ENCODE peak calls at places on chromosomes 11 and 22, in four cellular contexts. L, K, M and Q are unnamed samples.

GRCh38 chr11:13963949-13964770 is 1.6 kb downstream of the SPON1 start:
- DNase-seq in M (peak; percentile 62), K (peak; percentile 48), L (peak; percentile 34), Q (peak; percentile 89)

GRCh38 chr11:69312418-69313399 is 18.8 kb downstream of the MYEOV start:
- DNase-seq in M (no peak), K (no peak), L (no peak), Q (no peak)

GRCh38 chr11:128052912-128053641 is 534.3 kb downstream of the ETS1 start:
- DNase-seq in M (no peak), K (no peak), L (no peak), Q (no peak)

GRCh38 chr22:50118557-50119168 is 28.9 kb downstream of the MOV10L1 start:
- DNase-seq in L (no peak), K (no peak), M (peak; percentile 15), Q (no peak)

GRCh38 chr11:64074239-64074638 is 38.5 kb downstream of the FLRT1 start:
- DNase-seq in L (no peak), M (no peak), K (no peak), Q (no peak)

GRCh38 chr11:35364101-35364780 is 55.1 kb downstream of the SLC1A2 start:
- DNase-seq in M (peak; percentile 35), K (peak; percentile 71), L (no peak), Q (no peak)

GRCh38 chr11:128894685-128895084 is 3.5 kb downstream of the KCNJ5 start:
- DNase-seq in M (peak; percentile 42), L (no peak), K (peak; percentile 93), Q (peak; percentile 79)

GRCh38 chr11:70948855-70949551 is 303.4 kb downstream of the SHANK2 start:
- DNase-seq in K (peak; percentile 88), M (no peak), L (no peak), Q (no peak)

GRCh38 chr11:12724301-12725046 is 50.3 kb downstream of the TEAD1 start:
- DNase-seq in K (no peak), L (no peak), M (peak; percentile 91), Q (peak; percentile 24)

GRCh38 chr11:118791961-118792578 is 1.1 kb upstream of the DDX6 start:
- DNase-seq in K (peak; percentile 70), M (peak; percentile 45), L (peak; percentile 51), Q (no peak)

GRCh38 chr11:122642472-122642922 is 13.0 kb upstream of the UBASH3B start:
- DNase-seq in L (no peak), M (no peak), K (no peak), Q (no peak)

GRCh38 chr22:17751596-17751995 is 22.7 kb downstream of the BID start:
- DNase-seq in M (no peak), L (no peak), K (no peak), Q (no peak)

GRCh38 chr11:63841554-63841953 is 2.6 kb downstream of the MARK2 start:
- DNase-seq in M (no peak), K (no peak), L (no peak), Q (no peak)

GRCh38 chr22:43198936-43199335 is 12.0 kb upstream of the TTLL12 start:
- DNase-seq in L (no peak), K (no peak), M (no peak), Q (no peak)

GRCh38 chr11:47946682-47947575 is 33.4 kb upstream of the PTPRJ start:
- DNase-seq in M (peak; percentile 73), K (peak; percentile 69), L (no peak), Q (peak; percentile 91)

GRCh38 chr11:36162909-36163434 is 126.3 kb downstream of the COMMD9 start:
- DNase-seq in L (no peak), M (no peak), K (no peak), Q (no peak)

GRCh38 chr11:106461839-106462545 is 384.5 kb downstream of the AASDHPPT start:
- DNase-seq in K (no peak), M (no peak), L (no peak), Q (no peak)

GRCh38 chr11:13334068-13334785 is 56.6 kb downstream of the BMAL1 start:
- DNase-seq in L (no peak), K (no peak), M (no peak), Q (no peak)

GRCh38 chr11:120807414-120808150 is 216.3 kb upstream of the TBCEL start:
- DNase-seq in M (no peak), K (no peak), L (no peak), Q (no peak)

GRCh38 chr22:22684605-22685561 is 40.5 kb downstream of the GGTLC2 start:
- DNase-seq in L (peak; percentile 54), K (peak; percentile 68), M (peak; percentile 58), Q (no peak)

GRCh38 chr11:2472428-2473186 is 27.8 kb downstream of the KCNQ1 start:
- DNase-seq in L (no peak), K (no peak), M (no peak), Q (no peak)

GRCh38 chr11:68099474-68100405 is 21.4 kb downstream of the CHKA start:
- DNase-seq in L (peak; percentile 42), M (peak; percentile 59), K (peak; percentile 79), Q (no peak)

GRCh38 chr11:86041975-86042378 is 26.9 kb downstream of the PICALM start:
- DNase-seq in M (peak; percentile 66), L (peak; percentile 52), K (no peak), Q (peak; percentile 72)

GRCh38 chr22:21816787-21817496 is 50.5 kb downstream of the MAPK1 start:
- DNase-seq in K (no peak), M (no peak), L (peak; percentile 65), Q (peak; percentile 35)

GRCh38 chr22:49586244-49586748 is 241.4 kb downstream of the BRD1 start:
- DNase-seq in L (no peak), M (no peak), K (no peak), Q (no peak)

GRCh38 chr11:58654079-58654907 is 31.8 kb downstream of the CNTF start:
- DNase-seq in K (peak; percentile 86), L (peak; percentile 63), M (peak; percentile 81), Q (peak; percentile 75)

GRCh38 chr11:46918087-46918751 is at the start of gene LRP4:
- DNase-seq in M (peak; percentile 69), L (peak; percentile 90), K (peak; percentile 57), Q (peak; percentile 92)

GRCh38 chr11:33064033-33064825 is 24.9 kb downstream of the TCP11L1 start:
- DNase-seq in L (peak; percentile 8), K (no peak), M (no peak), Q (no peak)

GRCh38 chr22:45251828-45252227 is 11.1 kb upstream of the KIAA0930 start:
- DNase-seq in L (no peak), M (no peak), K (no peak), Q (no peak)
- TF ChIP-seq CTCF in L (no peak), M (no peak), K (no peak), Q (no peak)

DNA sequence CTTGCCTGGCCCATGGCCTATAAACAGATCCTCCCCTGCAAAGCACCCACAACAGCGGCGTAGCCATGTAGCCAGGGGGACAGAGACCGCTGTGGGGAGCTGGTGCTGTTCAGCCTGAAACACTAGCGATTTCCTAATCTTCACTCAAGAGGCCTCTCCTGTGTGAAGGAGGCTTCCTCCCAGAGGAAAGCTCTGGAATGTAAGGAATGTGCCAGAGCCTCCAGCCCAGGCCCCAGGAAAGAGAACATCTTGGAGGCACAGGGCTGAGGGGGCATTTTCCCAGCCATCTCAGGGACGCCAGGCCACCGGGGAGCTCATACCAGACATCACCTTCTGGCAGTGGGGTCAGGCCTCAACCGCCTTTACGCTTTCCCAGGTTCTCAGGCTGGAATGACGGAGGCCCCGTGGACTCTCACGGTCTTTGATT is 24.0 kb downstream of the MIAT start:
- DNase-seq in M (no peak), K (no peak), L (no peak), Q (peak; percentile 42)
- TF ChIP-seq CTCF in M (no peak), K (no peak), L (no peak), Q (no peak)

GRCh38 chr11:17473071-17473744 is 3.4 kb downstream of the ABCC8 start:
- DNase-seq in M (no peak), L (no peak), K (no peak), Q (no peak)
- TF ChIP-seq CTCF in M (no peak), L (no peak), K (no peak), Q (no peak)

GRCh38 chr11:8219257-8220021 is 44.2 kb downstream of the LMO1 start:
- DNase-seq in L (peak; percentile 66), K (no peak), M (peak; percentile 70), Q (no peak)
- TF ChIP-seq CTCF in L (peak; percentile 79), K (peak; percentile 45), M (peak; percentile 51), Q (no peak)

DNA sequence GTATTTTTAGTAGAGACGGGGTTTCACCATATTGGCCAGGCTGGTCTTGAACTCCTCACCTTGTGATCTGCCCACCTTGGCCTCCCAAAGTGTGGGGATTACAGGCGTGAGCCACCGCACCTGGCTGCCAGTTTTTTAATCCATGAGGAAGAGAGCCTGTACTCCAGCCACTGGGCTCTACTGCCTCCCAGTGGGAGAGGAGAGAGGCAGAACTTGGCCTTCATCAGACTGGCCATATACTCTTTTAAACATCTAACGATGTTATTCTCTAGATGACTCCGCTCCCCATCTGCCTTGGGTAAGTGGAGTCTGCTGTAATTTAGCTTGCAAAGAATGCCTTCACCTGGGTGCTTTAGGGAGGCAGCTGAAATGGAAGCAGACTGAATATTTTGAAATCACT is 34.6 kb downstream of the SLC6A5 start:
- DNase-seq in L (no peak), K (no peak), M (no peak), Q (no peak)
- TF ChIP-seq CTCF in L (no peak), K (no peak), M (no peak), Q (no peak)

DNA sequence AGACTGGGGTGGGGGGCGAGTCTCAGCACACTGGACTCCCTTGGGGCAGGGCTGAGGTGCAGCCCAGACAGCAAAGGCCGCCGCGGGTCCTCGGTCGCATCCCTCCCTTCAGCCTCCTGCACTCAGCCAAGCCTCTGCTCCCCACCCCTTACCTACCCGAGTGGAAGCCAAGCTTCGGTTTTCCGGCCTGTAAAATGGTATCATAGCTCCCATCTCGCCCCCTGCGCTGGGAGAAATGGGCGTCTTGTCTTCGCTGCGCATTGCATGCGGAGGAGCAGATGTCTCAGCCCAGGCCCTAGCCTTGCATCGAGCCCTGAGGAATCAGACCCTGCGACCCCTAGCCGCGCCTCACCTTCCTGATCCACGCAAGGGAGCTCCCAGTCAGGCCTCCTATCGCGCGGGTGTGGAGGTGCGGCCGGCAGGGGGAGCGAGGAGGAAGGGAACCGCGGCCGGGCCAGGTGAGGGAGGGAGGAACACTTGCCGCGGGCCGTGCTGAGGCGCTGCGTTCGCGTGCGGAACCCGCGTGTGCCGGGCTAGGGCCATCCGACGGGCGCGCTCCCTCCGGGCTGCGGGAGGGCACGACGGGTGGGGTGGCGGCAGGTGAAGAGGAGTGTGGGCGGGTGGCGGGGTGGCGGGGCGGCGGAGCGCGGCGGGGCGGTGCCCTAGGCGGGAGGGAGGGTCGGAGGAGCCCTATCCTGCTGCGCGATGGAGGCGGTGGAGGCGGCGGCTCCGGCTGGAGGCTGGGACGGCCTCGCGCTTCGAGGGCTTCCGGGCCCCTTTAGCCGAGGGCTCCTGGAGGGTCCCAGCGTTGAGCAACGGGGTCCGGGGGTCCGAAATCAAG is 4.1 kb upstream of the TBX1 start:
- DNase-seq in K (peak; percentile 78), M (peak; percentile 71), L (peak; percentile 90), Q (peak; percentile 65)
- TF ChIP-seq CTCF in K (peak; percentile 69), M (peak; percentile 48), L (peak; percentile 62), Q (peak; percentile 48)